ENCODE peak calls at places on chromosome 2, in eight cellular contexts. G is MM.1S, B is GM23248, D is HCT116, X is hepatocyte, N is GM23338, H is neural progenitor cell, S is SK-N-SH. P is an unnamed sample. For H3K27me3, the result is how much of the 10 kb centered on the place peaks cover.

GRCh38 chr2:147487286-147487979 is 357.4 kb upstream of the ACVR2A start:
- DNase-seq in H (peak), D (no peak), B (no peak), G (no peak), X (peak), S (no peak), N (no peak), P (no peak)

GRCh38 chr2:42958036-42958370 is 165.6 kb upstream of the HAAO start:
- DNase-seq in X (no peak), G (no peak), B (no peak), N (no peak), D (no peak), S (no peak), H (no peak), P (no peak)

GRCh38 chr2:98383166-98383565 is 36.9 kb downstream of the CNGA3 start:
- DNase-seq in B (no peak), D (no peak), G (no peak), N (no peak), S (peak), X (no peak), H (no peak), P (no peak)

GRCh38 chr2:173056705-173057368 is 18.8 kb upstream of the MAP3K20 start:
- DNase-seq in D (no peak), H (no peak), G (no peak), S (no peak), X (no peak), N (no peak), B (no peak), P (no peak)

GRCh38 chr2:40740419-40740818 is 288.5 kb upstream of the SLC8A1 start:
- DNase-seq in N (no peak), H (no peak), G (no peak), B (no peak), D (no peak), X (no peak), S (no peak), P (no peak)

GRCh38 chr2:218375212-218375611 is 6.9 kb upstream of the SLC11A1 start:
- DNase-seq in S (no peak), H (no peak), N (no peak), B (peak), X (peak), G (no peak), D (no peak), P (peak)

GRCh38 chr2:19861771-19862170 is 40.0 kb downstream of the TTC32 start:
- DNase-seq in B (peak), N (no peak), G (no peak), X (no peak), S (no peak), H (no peak), D (no peak), P (peak)

GRCh38 chr2:179181002-179181401 is 83.6 kb downstream of the SESTD1 start:
- DNase-seq in S (no peak), X (no peak), G (no peak), D (no peak), H (no peak), B (no peak), N (no peak), P (peak)

GRCh38 chr2:3602553-3603339 is 7.8 kb downstream of the COLEC11 start:
- DNase-seq in G (no peak), N (no peak), B (no peak), X (no peak), H (no peak), D (no peak), S (no peak), P (no peak)

GRCh38 chr2:151030663-151031230 is 230.9 kb downstream of the RBM43 start:
- DNase-seq in G (no peak), X (no peak), H (no peak), N (peak), D (no peak), S (no peak), B (no peak), P (no peak)

GRCh38 chr2:214489181-214489580 is 78.3 kb downstream of the VWC2L start:
- DNase-seq in X (no peak), D (no peak), N (peak), S (no peak), G (no peak), B (no peak), H (no peak), P (no peak)

GRCh38 chr2:38462121-38462634 is 85.1 kb upstream of the ATL2 start:
- DNase-seq in S (no peak), X (peak), H (no peak), N (no peak), G (no peak), D (peak), B (peak), P (peak)

GRCh38 chr2:17571681-17572080 is 31.2 kb downstream of the VSNL1 start:
- DNase-seq in X (no peak), D (no peak), S (no peak), B (no peak), G (no peak), H (no peak), N (no peak), P (peak)

GRCh38 chr2:3342324-3342723 is 35.3 kb downstream of the EIPR1 start:
- DNase-seq in B (no peak), S (no peak), N (no peak), H (no peak), G (no peak), X (no peak), D (no peak), P (no peak)

GRCh38 chr2:234491281-234491680 is 5.6 kb downstream of the ARL4C start:
- DNase-seq in S (no peak), B (no peak), G (no peak), X (no peak), H (no peak), D (no peak), N (no peak), P (no peak)

GRCh38 chr2:219250044-219250781 is 2.8 kb upstream of the TUBA4B start:
- DNase-seq in G (no peak), H (no peak), B (peak), X (no peak), D (no peak), N (no peak), S (no peak), P (no peak)

GRCh38 chr2:151799886-151800292 is 28.3 kb downstream of the ARL5A start:
- DNase-seq in S (no peak), N (no peak), H (no peak), B (no peak), G (no peak), X (no peak), D (no peak), P (no peak)

GRCh38 chr2:63408530-63408929 is 179.7 kb downstream of the WDPCP start:
- DNase-seq in B (no peak), D (no peak), G (no peak), N (no peak), H (no peak), S (no peak), X (no peak), P (peak)

GRCh38 chr2:199100326-199101110 is 357.2 kb downstream of the SATB2 start:
- DNase-seq in D (no peak), X (no peak), N (peak), H (no peak), B (peak), G (no peak), S (no peak), P (no peak)

GRCh38 chr2:69375494-69376353 is 11.3 kb downstream of the GFPT1 start:
- DNase-seq in S (peak), B (peak), H (peak), G (peak), N (peak), X (peak), D (peak), P (peak)

GRCh38 chr2:200050921-200051620 is 95.7 kb downstream of the MAIP1 start:
- DNase-seq in G (no peak), H (no peak), D (no peak), B (no peak), N (no peak), S (no peak), X (no peak), P (no peak)

GRCh38 chr2:48715042-48715899 is 40.3 kb downstream of the LHCGR start:
- DNase-seq in S (no peak), B (peak), X (peak), H (no peak), D (no peak), N (no peak), G (no peak), P (no peak)

GRCh38 chr2:170170281-170171035 is 7.5 kb upstream of the MYO3B start:
- DNase-seq in H (no peak), N (peak), B (no peak), D (no peak), X (peak), S (no peak), G (no peak), P (no peak)

GRCh38 chr2:449246-450067 is 161.6 kb upstream of the ALKAL2 start:
- DNase-seq in N (peak), H (peak), X (no peak), G (no peak), B (no peak), S (no peak), D (no peak), P (peak)

GRCh38 chr2:63763336-63764056 is 78.2 kb upstream of the UGP2 start:
- DNase-seq in B (peak), N (no peak), S (no peak), H (no peak), D (no peak), G (no peak), X (no peak), P (no peak)

GRCh38 chr2:101697794-101698418 is 399 bp downstream of the MAP4K4 start:
- DNase-seq in X (peak), S (peak), N (peak), G (no peak), H (peak), D (no peak), B (peak), P (peak)

GRCh38 chr2:159855153-159856140 is 57.4 kb upstream of the CD302 start:
- DNase-seq in X (no peak), G (no peak), D (no peak), S (no peak), B (peak), H (no peak), N (no peak), P (no peak)

GRCh38 chr2:29706171-29706690 is 215.2 kb downstream of the ALK start:
- DNase-seq in B (no peak), S (no peak), X (no peak), G (no peak), D (no peak), H (no peak), N (no peak), P (no peak)

GRCh38 chr2:112795720-112796119 is 11.4 kb upstream of the IL1A start:
- DNase-seq in S (no peak), G (no peak), B (no peak), N (no peak), H (no peak), X (peak), D (no peak), P (peak)

GRCh38 chr2:70381821-70382220 is 80.0 kb upstream of the FAM136A start:
- DNase-seq in H (no peak), S (peak), N (no peak), X (no peak), D (no peak), G (no peak), B (peak), P (peak)

GRCh38 chr2:101961287-101962242 is 30.2 kb upstream of the IL1R2 start:
- DNase-seq in N (no peak), X (peak), H (no peak), B (peak), S (no peak), D (no peak), G (no peak), P (no peak)

GRCh38 chr2:17136231-17136630 is 382.0 kb downstream of the RAD51AP2 start:
- DNase-seq in N (no peak), S (no peak), B (no peak), D (no peak), H (no peak), X (no peak), G (no peak), P (no peak)

GRCh38 chr2:65228249-65228750 is 669 bp downstream of the ACTR2 start:
- DNase-seq in S (peak), G (peak), B (peak), X (no peak), H (no peak), N (peak), D (no peak), P (no peak)

GRCh38 chr2:186558512-186559276 is 31.2 kb upstream of the ITGAV start:
- DNase-seq in B (peak), S (no peak), H (no peak), G (no peak), D (no peak), X (no peak), N (no peak), P (peak)

GRCh38 chr2:85911836-85912692 is 23.3 kb upstream of the ST3GAL5 start:
- DNase-seq in N (no peak), H (no peak), X (peak), D (no peak), S (no peak), G (no peak), B (peak), P (peak)

GRCh38 chr2:111703759-111704158 is 180.2 kb downstream of the ANAPC1 start:
- DNase-seq in H (no peak), D (no peak), N (no peak), G (peak), B (no peak), S (no peak), X (no peak), P (no peak)

GRCh38 chr2:220708366-220708765 is 863.7 kb downstream of the EPHA4 start:
- DNase-seq in N (no peak), B (peak), H (no peak), D (no peak), S (no peak), G (no peak), X (no peak), P (no peak)

DNA sequence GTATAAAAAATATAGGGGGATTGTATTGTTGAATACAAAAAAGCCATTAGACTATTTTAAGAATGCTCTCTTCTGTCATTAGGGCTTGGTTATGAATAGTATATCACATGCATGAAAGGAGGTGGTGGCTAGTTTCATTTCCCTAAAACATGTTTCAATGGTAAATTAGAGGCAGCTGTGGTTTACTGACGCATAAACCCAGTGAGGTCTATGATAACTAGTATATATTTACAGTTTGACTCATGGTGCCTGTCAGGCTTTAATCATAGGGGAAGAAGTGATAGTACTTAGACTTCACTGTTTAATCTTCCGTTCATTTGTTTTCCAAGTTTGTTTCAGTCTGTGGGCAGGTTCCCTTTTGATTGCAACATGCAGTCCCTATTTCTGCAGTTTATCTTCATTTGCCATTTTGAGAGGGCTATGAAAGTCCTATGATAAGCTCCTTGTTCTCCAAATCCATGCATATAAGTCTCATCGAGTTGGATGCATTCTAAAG is 55.1 kb upstream of the MAP4K3 start:
- DNase-seq in B (peak), D (no peak), S (no peak), H (no peak), X (peak), G (peak), N (no peak), P (peak)
- TF ChIP-seq EZH2phosphoT487 in B (peak), D (no peak), S (no peak), H (no peak), X (no peak), G (no peak), N (no peak), P (no peak)

GRCh38 chr2:20958176-20958575 is 85.7 kb downstream of the APOB start:
- DNase-seq in N (no peak), G (no peak), X (no peak), H (no peak), D (no peak), S (peak), B (no peak), P (no peak)
- H3K27me3 ChIP-seq in N (under half), G (under half), X (under half), H (under half), D (under half), S (under half), B (under half), P (under half)

DNA sequence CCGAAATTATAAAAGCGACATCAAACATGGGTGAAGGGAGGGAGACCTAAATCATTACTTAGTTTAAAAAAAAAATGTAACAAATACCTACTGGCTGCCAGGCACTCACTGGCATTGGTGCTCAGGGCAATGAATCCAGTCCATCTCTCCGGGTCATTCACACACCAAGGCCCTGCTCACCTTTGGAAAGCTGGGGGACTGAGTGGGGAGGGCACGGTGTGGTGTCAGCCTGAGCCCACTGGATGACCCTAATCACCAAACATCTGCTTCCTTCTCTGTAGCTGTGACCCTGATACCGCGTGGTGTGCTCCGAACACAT is 336 bp upstream of the DDX1 start:
- DNase-seq in S (no peak), G (no peak), X (no peak), H (no peak), D (no peak), N (no peak), B (no peak), P (no peak)
- H2AFZ ChIP-seq in S (peak), G (peak), X (peak), H (peak), D (peak), N (peak), B (peak), P (peak)

GRCh38 chr2:180763249-180763989 is 217.0 kb upstream of the UBE2E3 start:
- DNase-seq in H (no peak), X (no peak), G (no peak), S (no peak), N (no peak), B (no peak), D (no peak), P (peak)
- TF ChIP-seq EZH2phosphoT487 in H (no peak), X (no peak), G (no peak), S (no peak), N (no peak), B (no peak), D (no peak), P (no peak)

GRCh38 chr2:130836501-130837174 is at the start of gene ARHGEF4:
- DNase-seq in S (peak), G (no peak), H (peak), B (peak), X (peak), N (peak), D (peak), P (peak)

GRCh38 chr2:130837811-130838565 is 1.3 kb downstream of the ARHGEF4 start:
- DNase-seq in N (peak), G (no peak), D (no peak), H (no peak), S (no peak), X (no peak), B (no peak), P (no peak)

GRCh38 chr2:130835766-130836015 is 1.0 kb upstream of the ARHGEF4 start:
- DNase-seq in D (no peak), H (peak), N (no peak), G (no peak), S (no peak), B (no peak), X (no peak), P (no peak)

GRCh38 chr2:130839011-130839780 is 2.5 kb downstream of the ARHGEF4 start:
- DNase-seq in D (no peak), H (no peak), B (no peak), N (no peak), X (no peak), S (no peak), G (no peak), P (no peak)

DNA sequence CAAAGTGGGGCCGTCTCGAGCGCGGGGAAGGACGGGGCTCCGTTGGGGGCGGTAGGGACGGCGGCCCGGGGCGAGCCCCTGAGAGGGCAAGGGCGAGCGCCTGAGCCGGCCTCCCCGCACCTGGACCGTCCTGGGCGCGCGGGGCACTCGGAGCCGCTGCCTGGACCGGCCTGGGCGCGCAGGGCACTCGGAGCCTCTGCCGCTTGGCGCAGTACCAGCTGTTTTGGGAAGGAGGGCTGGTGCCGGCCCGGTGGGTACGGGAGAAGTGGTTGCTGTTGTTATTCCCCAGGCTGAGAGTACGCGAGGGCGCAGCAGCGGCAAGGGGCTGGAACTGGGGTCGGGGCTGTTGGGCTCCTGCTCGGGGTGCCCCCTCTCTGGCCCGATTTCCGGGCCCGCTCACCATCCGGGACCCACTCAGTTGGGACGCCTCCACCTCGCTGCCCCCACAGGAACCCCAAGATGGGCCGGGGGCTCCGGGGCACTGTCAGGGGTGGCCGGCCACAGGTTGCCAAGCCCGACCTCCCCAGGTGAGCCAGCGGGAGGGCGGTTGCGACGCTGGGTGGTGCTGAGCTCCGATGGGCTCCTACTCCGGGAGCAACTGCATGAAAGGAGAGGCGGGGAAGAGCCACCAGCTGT is 579 bp downstream of the ARHGEF4 start:
- DNase-seq in S (no peak), N (peak), B (no peak), X (no peak), G (no peak), D (no peak), H (peak), P (no peak)
- H3K27me3 ChIP-seq in S (under half), N (under half), B (under half), X (under half), G (under half), D (under half), H (under half), P (under half)

GRCh38 chr2:232723027-232723426 is 25.9 kb downstream of the GIGYF2 start:
- DNase-seq in S (no peak), N (no peak), G (no peak), B (no peak), H (no peak), X (no peak), D (no peak), P (no peak)

GRCh38 chr2:232721261-232721660 is 24.1 kb downstream of the GIGYF2 start:
- DNase-seq in B (no peak), S (no peak), X (no peak), D (no peak), H (no peak), N (no peak), G (no peak), P (no peak)

DNA sequence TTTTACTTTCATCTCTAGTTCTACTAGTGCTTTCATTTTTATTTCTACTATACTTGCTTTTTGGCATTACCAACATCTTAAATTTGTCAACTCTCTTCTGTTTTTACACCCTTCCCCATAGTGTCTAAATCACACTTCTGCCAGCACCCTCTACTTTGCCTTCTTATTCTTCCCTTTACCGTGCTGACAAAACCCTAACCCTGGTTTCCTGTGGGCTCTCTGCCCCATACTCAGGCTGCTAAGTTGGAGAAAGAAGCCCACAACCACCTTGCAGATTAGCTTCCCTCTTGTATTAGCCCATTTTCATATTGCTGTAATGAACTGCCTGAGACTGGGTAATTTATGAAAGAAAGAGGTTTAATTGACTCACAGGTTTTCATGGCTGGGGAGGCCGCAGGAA is 24.8 kb downstream of the GIGYF2 start:
- DNase-seq in G (no peak), H (no peak), D (no peak), B (no peak), N (no peak), X (no peak), S (no peak), P (no peak)
- H2AFZ ChIP-seq in G (no peak), H (no peak), D (no peak), B (no peak), N (no peak), X (no peak), S (no peak), P (no peak)

GRCh38 chr2:106160786-106161261 is 33.3 kb downstream of the UXS1 start:
- DNase-seq in B (no peak), H (no peak), S (no peak), X (no peak), D (no peak), G (no peak), N (no peak), P (no peak)
- TF ChIP-seq EZH2phosphoT487 in B (no peak), H (no peak), S (no peak), X (no peak), D (no peak), G (no peak), N (no peak), P (no peak)